ENCODE peak calls at places on chromosomes 2 and 18, in seven cellular contexts. Y is A549, M is SK-N-SH, S is GM12878, A is stomach, L is K562, T is H1. N is an unnamed sample.
A peak's percentile ranks its signal among the peaks of the same experiment; 100 is the strongest.

GRCh38 chr2:232772540-232772939 is 3.8 kb downstream of the KCNJ13 start:
- DNase-seq in L (no peak), T (no peak), A (no peak), Y (no peak), M (no peak), S (peak; percentile 48), N (no peak)

GRCh38 chr2:239230318-239231052 is 170.3 kb downstream of the HDAC4 start:
- DNase-seq in A (no peak), M (no peak), T (no peak), L (no peak), Y (no peak), S (no peak), N (no peak)

GRCh38 chr2:167616997-167617396 is 630.4 kb downstream of the STK39 start:
- DNase-seq in A (no peak), M (no peak), T (no peak), Y (no peak), L (no peak), S (no peak), N (no peak)

GRCh38 chr2:201129044-201129505 is 13.1 kb downstream of the CFLAR start:
- DNase-seq in A (peak; percentile 59), M (no peak), S (no peak), Y (peak; percentile 71), L (no peak), T (no peak), N (peak; percentile 70)

GRCh38 chr2:145797692-145798091 is 1277.8 kb upstream of the ZEB2 start:
- DNase-seq in T (no peak), A (no peak), Y (no peak), S (no peak), M (no peak), L (no peak), N (no peak)

GRCh38 chr18:950882-951539 is 46.3 kb downstream of the ADCYAP1 start:
- DNase-seq in Y (no peak), S (no peak), A (no peak), M (no peak), L (no peak), T (no peak), N (no peak)

GRCh38 chr2:239926587-239927234 is 98.4 kb downstream of the NDUFA10 start:
- DNase-seq in A (no peak), Y (peak; percentile 41), S (no peak), M (no peak), L (no peak), T (no peak), N (no peak)

GRCh38 chr2:101433465-101433864 is 41.4 kb downstream of the RFX8 start:
- DNase-seq in T (no peak), A (no peak), L (no peak), S (no peak), Y (no peak), M (no peak), N (no peak)

GRCh38 chr2:227395556-227395955 is 7.8 kb upstream of the SCYGR1 start:
- DNase-seq in T (no peak), A (no peak), S (no peak), Y (no peak), M (no peak), L (no peak), N (no peak)

GRCh38 chr2:38074047-38074774 is 1.7 kb downstream of the CYP1B1 start:
- DNase-seq in Y (peak; percentile 56), T (peak; percentile 71), S (no peak), L (no peak), A (no peak), M (peak; percentile 24), N (no peak)

GRCh38 chr18:54140641-54141040 is 83.8 kb downstream of the MBD2 start:
- DNase-seq in S (no peak), A (no peak), L (no peak), M (no peak), Y (no peak), T (no peak), N (no peak)

GRCh38 chr2:228446732-228447131 is 265.2 kb upstream of the SPHKAP start:
- DNase-seq in T (no peak), M (no peak), S (no peak), A (no peak), L (no peak), Y (no peak), N (no peak)

GRCh38 chr2:118089015-118089800 is 937 bp downstream of the INSIG2 start:
- DNase-seq in T (no peak), A (peak; percentile 34), Y (peak; percentile 22), M (peak; percentile 36), L (peak; percentile 29), S (no peak), N (peak; percentile 31)

GRCh38 chr2:42141687-42142475 is 27.3 kb upstream of the EML4 start:
- DNase-seq in M (peak; percentile 56), L (peak; percentile 75), S (no peak), Y (peak; percentile 91), T (no peak), A (peak; percentile 63), N (peak; percentile 62)

GRCh38 chr2:78546843-78547242 is 478.7 kb upstream of the REG3G start:
- DNase-seq in S (no peak), M (no peak), A (no peak), T (no peak), Y (no peak), L (no peak), N (no peak)

GRCh38 chr18:42641996-42642395 is 473.5 kb downstream of the RIT2 start:
- DNase-seq in L (no peak), T (no peak), Y (no peak), S (no peak), M (no peak), A (no peak), N (no peak)

GRCh38 chr2:191607101-191607500 is 70.8 kb upstream of the NABP1 start:
- DNase-seq in S (no peak), M (no peak), A (no peak), Y (no peak), T (no peak), L (no peak), N (no peak)

GRCh38 chr2:128770143-128771080 is 451.7 kb upstream of the HS6ST1 start:
- DNase-seq in T (peak; percentile 43), M (no peak), Y (no peak), L (no peak), S (no peak), A (no peak), N (no peak)

DNA sequence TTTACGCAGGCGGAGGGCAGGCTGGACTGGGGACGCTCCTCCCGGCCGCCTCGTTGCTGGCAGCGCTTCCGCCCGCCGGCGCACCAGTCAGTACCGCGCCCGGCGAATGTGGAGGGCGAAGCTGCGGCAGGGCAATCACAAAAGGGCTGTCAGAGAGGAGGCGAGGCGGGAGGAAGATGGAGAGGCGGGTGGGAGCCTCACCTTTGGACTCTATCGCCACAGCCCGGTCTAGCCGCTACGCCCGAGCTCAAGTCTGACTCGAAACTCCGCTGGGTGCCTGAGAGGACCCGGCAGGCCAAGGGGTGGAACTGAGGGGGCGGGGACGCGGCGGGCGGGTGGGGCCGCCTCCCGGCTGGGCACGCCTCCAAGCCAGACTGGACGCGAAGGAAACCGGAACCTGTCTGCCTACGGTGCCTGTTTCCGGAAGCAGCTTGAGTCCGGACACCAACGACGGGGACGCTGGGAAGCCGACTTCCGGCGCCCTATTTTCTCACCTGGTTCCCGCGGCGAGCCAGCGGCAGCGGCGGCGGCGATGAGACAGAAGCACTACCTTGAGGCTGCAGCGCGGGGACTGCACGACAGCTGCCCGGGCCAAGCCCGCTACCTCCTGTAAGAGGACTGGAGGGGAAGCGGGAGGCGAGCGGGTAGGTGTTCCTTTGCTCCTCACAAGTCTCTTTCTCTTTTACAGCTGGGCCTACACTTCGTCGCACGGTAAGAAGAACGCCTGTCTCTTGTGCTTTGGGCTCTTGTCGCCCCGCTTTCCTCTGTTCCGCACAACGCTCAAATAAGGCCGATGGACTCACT is at the start of gene RMP24:
- DNase-seq in A (peak; percentile 97), M (peak; percentile 97), Y (peak; percentile 95), S (peak; percentile 84), L (peak; percentile 96), T (peak; percentile 94), N (peak; percentile 96)
- TF ChIP-seq EP300 in A (no peak), M (no peak), Y (no peak), S (peak; percentile 44), L (peak; percentile 64), T (no peak), N (no peak)

GRCh38 chr2:43348904-43349725 is 122.7 kb upstream of the ZFP36L2 start:
- DNase-seq in Y (no peak), A (no peak), L (no peak), M (no peak), T (no peak), S (no peak), N (no peak)
- TF ChIP-seq EP300 in Y (no peak), A (no peak), L (no peak), M (no peak), T (no peak), S (no peak), N (peak; percentile 75)

DNA sequence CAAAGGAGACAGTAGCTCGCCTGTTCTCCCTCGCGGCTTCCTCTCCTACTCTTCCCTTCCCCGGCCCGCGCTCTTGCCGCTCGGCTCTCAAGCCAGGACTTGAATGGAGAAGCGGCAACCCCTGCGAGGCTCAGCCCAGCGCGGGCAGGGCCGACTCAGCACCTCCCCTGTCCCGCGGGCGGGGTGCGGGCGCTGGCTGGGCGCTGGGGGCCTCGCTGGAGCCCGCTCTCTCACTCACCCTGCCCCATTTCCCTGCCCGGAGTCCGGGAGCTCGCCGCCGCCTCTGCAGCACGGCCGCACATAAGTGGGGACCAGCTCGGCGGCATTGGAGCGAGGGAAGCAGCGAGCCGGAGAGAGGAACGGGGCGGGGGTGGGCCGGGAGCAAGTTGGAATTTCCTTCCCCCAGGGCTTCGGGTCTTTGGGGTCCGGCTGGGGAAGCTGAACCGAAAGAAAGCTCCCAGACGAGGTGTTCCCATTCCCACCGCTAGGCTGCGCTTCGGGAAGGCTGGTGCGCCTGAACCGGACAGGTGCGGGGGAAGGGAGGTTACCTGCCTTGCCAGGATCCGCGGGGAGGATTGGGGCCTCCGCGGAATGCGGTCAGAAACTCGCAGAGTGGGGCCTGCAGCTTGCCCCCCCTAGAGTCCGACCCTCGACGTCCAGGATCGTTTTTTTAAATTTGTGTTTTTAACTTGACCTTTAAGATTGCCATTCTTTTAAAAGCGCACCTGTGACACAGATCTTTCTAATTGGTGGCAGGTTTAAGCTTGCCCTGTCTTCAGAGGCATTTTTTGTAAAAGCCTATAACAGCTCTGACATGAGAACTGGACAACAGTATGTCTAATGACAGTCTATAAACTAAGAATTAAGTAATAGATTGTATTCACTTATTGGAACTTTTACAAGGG is at the start of gene COBLL1:
- DNase-seq in L (peak; percentile 48), A (peak; percentile 88), S (no peak), M (peak; percentile 82), T (peak; percentile 93), Y (peak; percentile 77), N (peak; percentile 89)
- TF ChIP-seq EP300 in L (no peak), A (no peak), S (no peak), M (no peak), T (no peak), Y (no peak), N (no peak)

DNA sequence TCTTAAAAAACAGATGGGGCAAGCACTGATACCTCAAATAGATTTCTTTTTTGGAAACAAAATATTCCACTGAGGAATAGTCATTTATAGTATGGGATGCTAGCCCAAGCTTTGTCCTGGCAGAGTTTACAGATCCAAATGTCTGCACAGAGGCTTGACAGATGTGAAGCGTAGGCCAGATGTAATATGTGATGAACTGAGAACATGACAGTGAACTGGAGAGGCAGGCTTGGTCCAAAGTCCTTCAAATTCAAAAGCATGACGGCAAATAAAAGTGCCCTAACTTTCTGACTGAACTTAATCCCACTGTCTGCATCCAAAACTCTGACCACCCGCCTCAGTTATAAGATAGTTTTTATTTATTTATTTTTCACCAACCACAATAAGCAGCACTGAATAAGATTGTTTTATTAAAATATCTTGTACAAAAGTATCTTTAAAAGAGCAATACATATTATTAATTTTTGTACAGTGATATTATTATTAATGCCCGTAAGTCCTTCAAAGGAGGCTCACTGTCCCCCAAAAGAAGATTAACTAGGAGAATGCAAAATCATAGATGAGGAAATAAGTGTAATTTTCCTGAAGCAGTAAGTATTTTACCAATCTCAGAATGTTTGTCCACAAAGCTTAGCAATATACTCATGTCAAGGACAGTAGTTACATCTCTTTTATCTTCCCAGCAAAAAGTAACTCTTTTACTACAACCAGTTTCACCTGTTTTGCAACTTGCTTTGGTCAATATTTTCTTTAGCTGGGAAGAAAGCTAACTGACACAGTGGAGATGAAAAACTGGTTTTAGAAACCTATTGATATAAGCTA is 10.7 kb upstream of the SPOPL start:
- DNase-seq in M (no peak), T (no peak), Y (no peak), A (no peak), L (no peak), S (no peak), N (no peak)
- TF ChIP-seq EP300 in M (no peak), T (no peak), Y (no peak), A (no peak), L (no peak), S (no peak), N (no peak)

N was measured in transverse colon.